ENCODE peak calls at places on chromosomes 3 and 15, in ten cellular contexts. N is aorta; T is GM12891; J is activated CD8-positive, alpha-beta T cell treated with anti-CD3 and anti-CD28 coated beads, Interleukin-2, amount 10 ng/mL, durations not matched to agents 7 days and 5 days; Y is ACHN; U is ELR; S is KBM-7; C is COR-L47; X is bronchial epithelial cell; O is HFFc6. G is an unnamed sample.

GRCh38 chr3:126835472-126836219 is 131.6 kb downstream of the CHCHD6 start:
- DNase-seq in N (no peak), T (no peak), J (no peak), Y (peak), U (peak), S (no peak), C (no peak), X (peak), O (peak), G (peak)

GRCh38 chr15:26325495-26325894 is 447.4 kb downstream of the GABRB3 start:
- DNase-seq in N (no peak), T (no peak), J (no peak), Y (no peak), U (no peak), S (no peak), C (no peak), X (no peak), O (no peak), G (no peak)

GRCh38 chr15:96409231-96410138 is 79.0 kb downstream of the NR2F2 start:
- DNase-seq in N (no peak), T (no peak), J (no peak), Y (no peak), U (no peak), S (no peak), C (no peak), X (no peak), O (no peak), G (no peak)

GRCh38 chr15:99019558-99020540 is 12.3 kb upstream of the PGPEP1L start:
- DNase-seq in N (no peak), T (no peak), J (no peak), Y (peak), U (peak), S (no peak), C (no peak), X (peak), O (peak), G (peak)

GRCh38 chr3:155065537-155065936 is 14.6 kb upstream of the MME start:
- DNase-seq in N (no peak), T (no peak), J (no peak), Y (no peak), U (peak), S (peak), C (no peak), X (peak), O (peak), G (peak)

GRCh38 chr3:128226794-128227399 is 73.6 kb downstream of the EEFSEC start:
- DNase-seq in N (no peak), T (peak), J (peak), Y (peak), U (peak), S (peak), C (peak), X (no peak), O (peak), G (peak)

GRCh38 chr15:37847776-37848175 is 86.7 kb upstream of the TMCO5A start:
- DNase-seq in N (no peak), T (no peak), J (no peak), Y (no peak), U (no peak), S (no peak), C (no peak), X (no peak), O (no peak), G (no peak)

GRCh38 chr3:14373753-14374376 is 28.5 kb upstream of the SLC6A6 start:
- DNase-seq in N (no peak), T (no peak), J (no peak), Y (no peak), U (no peak), S (no peak), C (no peak), X (no peak), O (no peak), G (no peak)

GRCh38 chr3:126992776-126993175 is 9.9 kb downstream of the PLXNA1 start:
- DNase-seq in N (no peak), T (no peak), J (no peak), Y (no peak), U (no peak), S (no peak), C (no peak), X (no peak), O (no peak), G (no peak)

GRCh38 chr3:34868935-34869334 is 770.4 kb upstream of the ARPP21 start:
- DNase-seq in N (no peak), T (no peak), J (no peak), Y (no peak), U (no peak), S (no peak), C (no peak), X (no peak), O (no peak), G (no peak)

GRCh38 chr3:124816206-124816605 is 71.0 kb downstream of the ITGB5 start:
- DNase-seq in N (no peak), T (no peak), J (no peak), Y (no peak), U (no peak), S (no peak), C (no peak), X (peak), O (no peak), G (peak)

GRCh38 chr3:181683563-181683962 is 28.2 kb upstream of the SOX2 start:
- DNase-seq in N (no peak), T (no peak), J (no peak), Y (no peak), U (no peak), S (no peak), C (no peak), X (no peak), O (no peak), G (no peak)

GRCh38 chr3:113556556-113557335 is 24.4 kb downstream of the SIDT1 start:
- DNase-seq in N (no peak), T (no peak), J (no peak), Y (no peak), U (no peak), S (no peak), C (no peak), X (no peak), O (no peak), G (peak)

GRCh38 chr15:38398134-38398533 is 55.8 kb upstream of the FAM98B start:
- DNase-seq in N (peak), T (no peak), J (no peak), Y (peak), U (peak), S (no peak), C (no peak), X (peak), O (peak), G (peak)

GRCh38 chr3:192915724-192916123 is 1.9 kb downstream of the MB21D2 start:
- DNase-seq in N (no peak), T (no peak), J (no peak), Y (no peak), U (peak), S (no peak), C (no peak), X (peak), O (no peak), G (peak)

GRCh38 chr15:60315878-60316277 is 81.9 kb downstream of the ANXA2 start:
- DNase-seq in N (no peak), T (no peak), J (no peak), Y (no peak), U (no peak), S (no peak), C (no peak), X (no peak), O (no peak), G (no peak)

GRCh38 chr15:71648095-71648494 is 162.3 kb upstream of the NR2E3 start:
- DNase-seq in N (no peak), T (no peak), J (no peak), Y (no peak), U (no peak), S (no peak), C (no peak), X (no peak), O (no peak), G (no peak)